ENCODE peak calls at places on chromosomes 13 and 19, in nine cellular contexts. E is GM23338, P is H1, G is tibial nerve, N is vagina, Z is gastrocnemius medialis, X is lower leg skin, Y is mucosa of descending colon, T is fibroblast of pulmonary artery. W is an unnamed sample.

GRCh38 chr13:33176526-33176925 is 109.0 kb downstream of the STARD13 start:
- DNase-seq in E (no peak), P (no peak), G (no peak), N (no peak), Z (no peak), X (no peak), Y (no peak), T (no peak), W (no peak)

GRCh38 chr19:3981373-3981735 is 3.9 kb downstream of the EEF2 start:
- DNase-seq in E (no peak), P (no peak), G (no peak), N (no peak), Z (no peak), X (no peak), Y (no peak), T (no peak), W (no peak)

GRCh38 chr19:428144-428543 is 19.2 kb upstream of the C2CD4C start:
- DNase-seq in E (no peak), P (no peak), G (no peak), N (no peak), Z (no peak), X (no peak), Y (no peak), T (no peak), W (no peak)

GRCh38 chr13:113410472-113411201 is 42.7 kb downstream of the ADPRHL1 start:
- DNase-seq in E (no peak), P (no peak), G (no peak), N (no peak), Z (peak; percentile 92), X (no peak), Y (peak; percentile 34), T (peak; percentile 15), W (peak; percentile 34)

GRCh38 chr13:73138276-73138950 is 79.6 kb downstream of the KLF5 start:
- DNase-seq in E (peak; percentile 20), P (no peak), G (peak; percentile 16), N (no peak), Z (no peak), X (no peak), Y (peak; percentile 26), T (peak; percentile 19), W (no peak)

GRCh38 chr19:5002143-5002542 is 33.2 kb downstream of the KDM4B start:
- DNase-seq in E (no peak), P (no peak), G (no peak), N (no peak), Z (no peak), X (no peak), Y (no peak), T (peak; percentile 39), W (no peak)

GRCh38 chr13:33870046-33870668 is 52.2 kb downstream of the RFC3 start:
- DNase-seq in E (no peak), P (no peak), G (no peak), N (no peak), Z (no peak), X (no peak), Y (no peak), T (no peak), W (no peak)

GRCh38 chr13:24148414-24149305 is 11.9 kb upstream of the SPATA13 start:
- DNase-seq in E (peak; percentile 72), P (peak; percentile 56), G (no peak), N (no peak), Z (no peak), X (peak; percentile 75), Y (peak; percentile 40), T (peak; percentile 97), W (no peak)

GRCh38 chr19:9906475-9907087 is 29.7 kb downstream of the OLFM2 start:
- DNase-seq in E (no peak), P (no peak), G (no peak), N (no peak), Z (no peak), X (no peak), Y (no peak), T (no peak), W (peak; percentile 59)

GRCh38 chr19:18278521-18279265 is 2.7 kb downstream of the JUND start:
- DNase-seq in E (peak; percentile 43), P (no peak), G (no peak), N (no peak), Z (no peak), X (no peak), Y (peak; percentile 68), T (peak; percentile 55), W (no peak)

GRCh38 chr19:34232566-34233481 is 21.5 kb upstream of the GARRE1 start:
- DNase-seq in E (no peak), P (no peak), G (no peak), N (no peak), Z (no peak), X (peak; percentile 39), Y (no peak), T (peak; percentile 87), W (no peak)
- H3K4me3 ChIP-seq in E (no peak overlapping the region), P (no peak overlapping the region), G (peak overlapping the region; percentile 24), N (no peak overlapping the region), Z (no peak overlapping the region), X (no peak overlapping the region), Y (no peak overlapping the region), T (peak overlapping the region; percentile 27), W (no peak overlapping the region)

GRCh38 chr19:47778089-47778953 is at the start of gene SELENOW:
- DNase-seq in E (peak; percentile 88), P (peak; percentile 46), G (peak; percentile 67), N (no peak), Z (peak; percentile 48), X (peak; percentile 66), Y (peak; percentile 86), T (peak; percentile 65), W (peak; percentile 88)

GRCh38 chr19:47781590-47782318 is 3.3 kb downstream of the SELENOW start:
- DNase-seq in E (no peak), P (no peak), G (peak; percentile 47), N (no peak), Z (no peak), X (peak; percentile 47), Y (peak; percentile 47), T (no peak), W (peak; percentile 45)

GRCh38 chr19:47778954-47779351 is 450 bp downstream of the SELENOW start:
- DNase-seq in E (no peak), P (no peak), G (no peak), N (no peak), Z (peak; percentile 35), X (no peak), Y (peak; percentile 72), T (no peak), W (peak; percentile 58)

GRCh38 chr19:47779524-47780214 is 1.2 kb downstream of the SELENOW start:
- DNase-seq in E (no peak), P (no peak), G (peak; percentile 30), N (no peak), Z (peak; percentile 82), X (peak; percentile 60), Y (peak; percentile 63), T (no peak), W (no peak)

DNA sequence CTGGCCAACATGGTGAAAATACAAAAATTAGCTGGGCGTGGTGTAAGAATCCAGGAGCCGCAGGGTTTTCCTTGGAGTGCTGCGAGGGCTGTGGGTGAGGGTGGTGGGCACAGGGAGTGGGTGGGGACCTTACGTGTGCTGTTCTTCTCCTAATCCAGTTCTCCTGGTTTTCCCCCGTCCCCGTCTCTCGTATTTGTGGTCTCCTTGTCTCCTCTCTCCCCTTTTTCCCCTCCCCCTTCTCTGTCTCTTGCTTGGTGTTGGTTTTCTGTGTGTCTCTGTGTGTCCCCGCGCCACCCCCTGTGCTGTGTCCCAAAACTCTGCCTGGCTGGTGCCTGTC is 1.7 kb downstream of the SELENOW start:
- DNase-seq in E (no peak), P (no peak), G (no peak), N (no peak), Z (no peak), X (no peak), Y (no peak), T (no peak), W (no peak)
- H3K4me3 ChIP-seq in E (peak overlapping the region; percentile 98), P (peak overlapping the region; percentile 97), G (peak overlapping the region; percentile 98), N (peak overlapping the region; percentile 86), Z (peak overlapping the region; percentile 74), X (no peak overlapping the region), Y (no peak overlapping the region), T (peak overlapping the region; percentile 93), W (peak overlapping the region; percentile 95)

GRCh38 chr13:97296740-97297139 is 74.6 kb downstream of the MBNL2 start:
- DNase-seq in E (no peak), P (no peak), G (no peak), N (no peak), Z (no peak), X (no peak), Y (no peak), T (no peak), W (no peak)

GRCh38 chr13:97302611-97303010 is 80.5 kb downstream of the MBNL2 start:
- DNase-seq in E (no peak), P (no peak), G (no peak), N (no peak), Z (no peak), X (no peak), Y (no peak), T (no peak), W (no peak)

GRCh38 chr13:97298816-97299215 is 76.7 kb downstream of the MBNL2 start:
- DNase-seq in E (no peak), P (no peak), G (no peak), N (no peak), Z (no peak), X (no peak), Y (no peak), T (no peak), W (no peak)

GRCh38 chr13:97301382-97302095 is 79.4 kb downstream of the MBNL2 start:
- DNase-seq in E (no peak), P (no peak), G (no peak), N (no peak), Z (no peak), X (no peak), Y (no peak), T (no peak), W (no peak)

GRCh38 chr13:97300871-97301270 is 78.7 kb downstream of the MBNL2 start:
- DNase-seq in E (no peak), P (no peak), G (no peak), N (no peak), Z (no peak), X (no peak), Y (no peak), T (no peak), W (no peak)
- H3K4me3 ChIP-seq in E (no peak overlapping the region), P (no peak overlapping the region), G (no peak overlapping the region), N (no peak overlapping the region), Z (no peak overlapping the region), X (no peak overlapping the region), Y (no peak overlapping the region), T (no peak overlapping the region), W (no peak overlapping the region)

GRCh38 chr13:36859259-36859658 is 40.2 kb downstream of the RFXAP start:
- DNase-seq in E (no peak), P (no peak), G (no peak), N (no peak), Z (no peak), X (no peak), Y (no peak), T (no peak), W (no peak)

GRCh38 chr13:36857273-36857672 is 38.3 kb downstream of the RFXAP start:
- DNase-seq in E (no peak), P (no peak), G (no peak), N (no peak), Z (no peak), X (no peak), Y (no peak), T (no peak), W (no peak)

GRCh38 chr13:36862002-36862706 is 43.1 kb downstream of the RFXAP start:
- DNase-seq in E (no peak), P (no peak), G (no peak), N (no peak), Z (no peak), X (no peak), Y (no peak), T (peak; percentile 33), W (no peak)

GRCh38 chr13:36862722-36863121 is 43.7 kb downstream of the RFXAP start:
- DNase-seq in E (no peak), P (no peak), G (no peak), N (no peak), Z (no peak), X (no peak), Y (no peak), T (no peak), W (no peak)

GRCh38 chr13:36858285-36858684 is 39.3 kb downstream of the RFXAP start:
- DNase-seq in E (peak; percentile 87), P (no peak), G (no peak), N (no peak), Z (no peak), X (no peak), Y (peak; percentile 18), T (peak; percentile 74), W (no peak)
- H3K4me3 ChIP-seq in E (no peak overlapping the region), P (no peak overlapping the region), G (no peak overlapping the region), N (no peak overlapping the region), Z (no peak overlapping the region), X (no peak overlapping the region), Y (no peak overlapping the region), T (no peak overlapping the region), W (no peak overlapping the region)

W was measured in dorsolateral prefrontal cortex.